ENCODE peak calls at places on chromosomes 2 and 18, in six cellular contexts. One of them, this sample, is unnamed.

GRCh38 chr2:8543412-8544167 is 138.3 kb upstream of the ID2 start:
- DNase-seq in A549: no peak
- DNase-seq in NB4: peak; percentile 99
- DNase-seq in GM12878: peak; percentile 96
- DNase-seq in endothelial cell of umbilical vein: no peak
- DNase-seq in HepG2: no peak
- DNase-seq in this sample: no peak

GRCh38 chr2:54348672-54349071 is 92.6 kb upstream of the TSPYL6 start:
- DNase-seq in A549: no peak
- DNase-seq in NB4: no peak
- DNase-seq in GM12878: no peak
- DNase-seq in endothelial cell of umbilical vein: peak; percentile 54
- DNase-seq in HepG2: peak; percentile 48
- DNase-seq in this sample: no peak

GRCh38 chr18:73594749-73595148 is 552.9 kb downstream of the FBXO15 start:
- DNase-seq in A549: no peak
- DNase-seq in NB4: no peak
- DNase-seq in GM12878: no peak
- DNase-seq in endothelial cell of umbilical vein: no peak
- DNase-seq in HepG2: no peak
- DNase-seq in this sample: no peak

GRCh38 chr2:44965684-44966083 is 24.2 kb downstream of the SIX3 start:
- DNase-seq in A549: no peak
- DNase-seq in NB4: peak; percentile 60
- DNase-seq in GM12878: no peak
- DNase-seq in endothelial cell of umbilical vein: no peak
- DNase-seq in HepG2: no peak
- DNase-seq in this sample: no peak

GRCh38 chr2:233115121-233115520 is 55.0 kb downstream of the INPP5D start:
- DNase-seq in A549: no peak
- DNase-seq in NB4: no peak
- DNase-seq in GM12878: no peak
- DNase-seq in endothelial cell of umbilical vein: no peak
- DNase-seq in HepG2: no peak
- DNase-seq in this sample: no peak

GRCh38 chr2:203682688-203683130 is 23.7 kb upstream of the CD28 start:
- DNase-seq in A549: no peak
- DNase-seq in NB4: no peak
- DNase-seq in GM12878: no peak
- DNase-seq in endothelial cell of umbilical vein: peak; percentile 97
- DNase-seq in HepG2: no peak
- DNase-seq in this sample: no peak

GRCh38 chr18:45295388-45295787 is 319.9 kb upstream of the SLC14A2 start:
- DNase-seq in A549: no peak
- DNase-seq in NB4: no peak
- DNase-seq in GM12878: no peak
- DNase-seq in endothelial cell of umbilical vein: no peak
- DNase-seq in HepG2: no peak
- DNase-seq in this sample: peak; percentile 1

GRCh38 chr18:57776354-57776753 is 26.8 kb downstream of the ATP8B1 start:
- DNase-seq in A549: no peak
- DNase-seq in NB4: no peak
- DNase-seq in GM12878: no peak
- DNase-seq in endothelial cell of umbilical vein: no peak
- DNase-seq in HepG2: no peak
- DNase-seq in this sample: peak; percentile 11

GRCh38 chr2:158487419-158487818 is 30.7 kb downstream of the PKP4 start:
- DNase-seq in A549: no peak
- DNase-seq in NB4: no peak
- DNase-seq in GM12878: no peak
- DNase-seq in endothelial cell of umbilical vein: peak; percentile 56
- DNase-seq in HepG2: no peak
- DNase-seq in this sample: no peak

GRCh38 chr18:48566588-48566987 is 27.8 kb downstream of the CTIF start:
- DNase-seq in A549: no peak
- DNase-seq in NB4: peak; percentile 60
- DNase-seq in GM12878: no peak
- DNase-seq in endothelial cell of umbilical vein: no peak
- DNase-seq in HepG2: no peak
- DNase-seq in this sample: peak; percentile 68

GRCh38 chr2:2743164-2743571 is 412.1 kb upstream of the MYT1L start:
- DNase-seq in A549: no peak
- DNase-seq in NB4: no peak
- DNase-seq in GM12878: no peak
- DNase-seq in endothelial cell of umbilical vein: no peak
- DNase-seq in HepG2: no peak
- DNase-seq in this sample: no peak

GRCh38 chr2:148978026-148978685 is 60.3 kb upstream of the LYPD6B start:
- DNase-seq in A549: no peak
- DNase-seq in NB4: peak; percentile 11
- DNase-seq in GM12878: no peak
- DNase-seq in endothelial cell of umbilical vein: no peak
- DNase-seq in HepG2: no peak
- DNase-seq in this sample: no peak

GRCh38 chr2:205145888-205146287 is 536.4 kb upstream of the NRP2 start:
- DNase-seq in A549: no peak
- DNase-seq in NB4: no peak
- DNase-seq in GM12878: no peak
- DNase-seq in endothelial cell of umbilical vein: no peak
- DNase-seq in HepG2: no peak
- DNase-seq in this sample: no peak

GRCh38 chr2:46655551-46656436 is 176.4 kb downstream of the TMEM247 start:
- DNase-seq in A549: no peak
- DNase-seq in NB4: no peak
- DNase-seq in GM12878: no peak
- DNase-seq in endothelial cell of umbilical vein: peak; percentile 74
- DNase-seq in HepG2: no peak
- DNase-seq in this sample: no peak

GRCh38 chr2:229610359-229610758 is 104.0 kb downstream of the DNER start:
- DNase-seq in A549: no peak
- DNase-seq in NB4: no peak
- DNase-seq in GM12878: no peak
- DNase-seq in endothelial cell of umbilical vein: no peak
- DNase-seq in HepG2: no peak
- DNase-seq in this sample: no peak

GRCh38 chr2:202824901-202825300 is 46.7 kb downstream of the ICA1L start:
- DNase-seq in A549: no peak
- DNase-seq in NB4: no peak
- DNase-seq in GM12878: no peak
- DNase-seq in endothelial cell of umbilical vein: no peak
- DNase-seq in HepG2: no peak
- DNase-seq in this sample: no peak

GRCh38 chr2:230687498-230687897 is 25.1 kb upstream of the CAB39 start:
- DNase-seq in A549: peak; percentile 38
- DNase-seq in NB4: no peak
- DNase-seq in GM12878: no peak
- DNase-seq in endothelial cell of umbilical vein: no peak
- DNase-seq in HepG2: no peak
- DNase-seq in this sample: no peak

GRCh38 chr2:218999881-219000568 is 6.8 kb upstream of the CRYBA2 start:
- DNase-seq in A549: no peak
- DNase-seq in NB4: no peak
- DNase-seq in GM12878: no peak
- DNase-seq in endothelial cell of umbilical vein: no peak
- DNase-seq in HepG2: no peak
- DNase-seq in this sample: no peak

GRCh38 chr2:171598713-171599319 is 76.5 kb downstream of the CYBRD1 start:
- DNase-seq in A549: peak; percentile 74
- DNase-seq in NB4: peak; percentile 83
- DNase-seq in GM12878: peak; percentile 24
- DNase-seq in endothelial cell of umbilical vein: peak; percentile 58
- DNase-seq in HepG2: peak; percentile 72
- DNase-seq in this sample: peak; percentile 82
- TF ChIP-seq MYC in A549: no peak
- TF ChIP-seq MYC in NB4: no peak
- TF ChIP-seq MYC in GM12878: no peak
- TF ChIP-seq MYC in endothelial cell of umbilical vein: no peak
- TF ChIP-seq MYC in HepG2: no peak
- TF ChIP-seq MYC in this sample: no peak

GRCh38 chr2:215503381-215503780 is 67.5 kb upstream of the FN1 start:
- DNase-seq in A549: no peak
- DNase-seq in NB4: no peak
- DNase-seq in GM12878: no peak
- DNase-seq in endothelial cell of umbilical vein: no peak
- DNase-seq in HepG2: no peak
- DNase-seq in this sample: no peak
- TF ChIP-seq MYC in A549: no peak
- TF ChIP-seq MYC in NB4: no peak
- TF ChIP-seq MYC in GM12878: no peak
- TF ChIP-seq MYC in endothelial cell of umbilical vein: no peak
- TF ChIP-seq MYC in HepG2: no peak
- TF ChIP-seq MYC in this sample: no peak

GRCh38 chr2:130391058-130391871 is 35.4 kb downstream of the PTPN18 start:
- DNase-seq in A549: peak; percentile 74
- DNase-seq in NB4: peak; percentile 81
- DNase-seq in GM12878: no peak
- DNase-seq in endothelial cell of umbilical vein: peak; percentile 77
- DNase-seq in HepG2: peak; percentile 55
- DNase-seq in this sample: peak; percentile 75
- TF ChIP-seq MYC in A549: no peak
- TF ChIP-seq MYC in NB4: no peak
- TF ChIP-seq MYC in GM12878: no peak
- TF ChIP-seq MYC in endothelial cell of umbilical vein: no peak
- TF ChIP-seq MYC in HepG2: peak; percentile 49
- TF ChIP-seq MYC in this sample: no peak

DNA sequence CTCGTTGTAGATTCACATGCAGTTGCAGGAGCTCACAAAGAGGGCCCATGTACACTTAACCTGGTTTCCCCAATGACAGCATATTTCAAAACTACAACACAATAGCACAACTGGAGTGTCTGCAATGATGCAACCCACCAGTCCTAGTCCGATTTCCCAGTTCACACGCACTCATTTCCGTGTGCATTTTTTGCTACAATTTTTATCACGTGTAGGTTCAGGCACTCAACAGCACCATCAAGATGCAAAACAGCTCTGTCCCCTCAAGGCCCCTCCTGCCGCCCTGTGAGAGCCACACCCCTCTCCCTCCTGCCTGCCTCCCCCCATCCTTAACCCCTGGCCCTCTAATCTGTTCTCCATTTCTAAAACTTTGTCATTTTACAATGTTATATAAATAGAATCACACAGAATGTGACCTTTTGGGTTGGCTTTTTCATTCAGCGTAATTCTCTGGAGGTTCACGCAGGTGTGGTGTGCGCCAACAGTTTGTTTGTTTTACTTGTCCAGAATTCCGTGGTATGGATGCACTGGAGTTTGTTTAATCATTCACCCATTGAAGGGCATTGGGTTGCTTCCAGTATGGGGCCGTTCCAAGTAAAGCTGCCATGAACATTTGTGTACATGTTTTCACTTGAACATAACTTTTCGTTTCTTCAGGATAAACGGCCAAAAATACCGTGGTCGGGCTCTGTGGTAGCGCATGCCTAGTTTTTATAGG is 8.4 kb downstream of the KCNIP3 start:
- DNase-seq in A549: no peak
- DNase-seq in NB4: no peak
- DNase-seq in GM12878: no peak
- DNase-seq in endothelial cell of umbilical vein: no peak
- DNase-seq in HepG2: peak; percentile 48
- DNase-seq in this sample: no peak
- TF ChIP-seq MYC in A549: no peak
- TF ChIP-seq MYC in NB4: no peak
- TF ChIP-seq MYC in GM12878: no peak
- TF ChIP-seq MYC in endothelial cell of umbilical vein: no peak
- TF ChIP-seq MYC in HepG2: no peak
- TF ChIP-seq MYC in this sample: no peak

GRCh38 chr2:147714582-147714981 is 130.2 kb upstream of the ACVR2A start:
- DNase-seq in A549: no peak
- DNase-seq in NB4: no peak
- DNase-seq in GM12878: no peak
- DNase-seq in endothelial cell of umbilical vein: no peak
- DNase-seq in HepG2: no peak
- DNase-seq in this sample: no peak

GRCh38 chr2:147712051-147712450 is 132.8 kb upstream of the ACVR2A start:
- DNase-seq in A549: no peak
- DNase-seq in NB4: no peak
- DNase-seq in GM12878: no peak
- DNase-seq in endothelial cell of umbilical vein: no peak
- DNase-seq in HepG2: no peak
- DNase-seq in this sample: no peak

GRCh38 chr2:147716906-147717305 is 127.9 kb upstream of the ACVR2A start:
- DNase-seq in A549: no peak
- DNase-seq in NB4: no peak
- DNase-seq in GM12878: no peak
- DNase-seq in endothelial cell of umbilical vein: no peak
- DNase-seq in HepG2: no peak
- DNase-seq in this sample: no peak

GRCh38 chr2:147713349-147713748 is 131.5 kb upstream of the ACVR2A start:
- DNase-seq in A549: no peak
- DNase-seq in NB4: no peak
- DNase-seq in GM12878: no peak
- DNase-seq in endothelial cell of umbilical vein: no peak
- DNase-seq in HepG2: no peak
- DNase-seq in this sample: no peak

GRCh38 chr2:147715807-147716206 is 129.0 kb upstream of the ACVR2A start:
- DNase-seq in A549: no peak
- DNase-seq in NB4: no peak
- DNase-seq in GM12878: peak; percentile 19
- DNase-seq in endothelial cell of umbilical vein: no peak
- DNase-seq in HepG2: no peak
- DNase-seq in this sample: no peak
- TF ChIP-seq MYC in A549: no peak
- TF ChIP-seq MYC in NB4: no peak
- TF ChIP-seq MYC in GM12878: no peak
- TF ChIP-seq MYC in endothelial cell of umbilical vein: no peak
- TF ChIP-seq MYC in HepG2: no peak
- TF ChIP-seq MYC in this sample: no peak

GRCh38 chr2:211877061-211877460 is 661.5 kb downstream of the ERBB4 start:
- DNase-seq in A549: no peak
- DNase-seq in NB4: no peak
- DNase-seq in GM12878: no peak
- DNase-seq in endothelial cell of umbilical vein: peak; percentile 69
- DNase-seq in HepG2: no peak
- DNase-seq in this sample: no peak
- TF ChIP-seq MYC in A549: no peak
- TF ChIP-seq MYC in NB4: no peak
- TF ChIP-seq MYC in GM12878: no peak
- TF ChIP-seq MYC in endothelial cell of umbilical vein: no peak
- TF ChIP-seq MYC in HepG2: no peak
- TF ChIP-seq MYC in this sample: no peak